ENCODE peak calls at places on chromosomes 12 and 14, in five cellular contexts. T is SK-N-SH, F is HepG2, E is K562, J is GM12878. Q is an unnamed sample.

GRCh38 chr14:93065272-93065730 is 50.4 kb downstream of the ITPK1 start:
- DNase-seq in T (no peak), F (no peak), E (no peak), J (no peak), Q (no peak)

GRCh38 chr14:80615831-80616230 is 325.7 kb downstream of the CEP128 start:
- DNase-seq in T (no peak), F (no peak), E (no peak), J (peak; percentile 3), Q (no peak)

GRCh38 chr14:90842726-90843125 is 26.5 kb upstream of the TTC7B start:
- DNase-seq in T (no peak), F (no peak), E (no peak), J (no peak), Q (peak; percentile 38)

GRCh38 chr14:20606190-20606901 is 15.2 kb upstream of the RNASE12 start:
- DNase-seq in T (peak; percentile 34), F (peak; percentile 79), E (no peak), J (no peak), Q (no peak)

GRCh38 chr12:122356192-122356635 is 66.3 kb downstream of the CLIP1 start:
- DNase-seq in T (peak; percentile 77), F (peak; percentile 54), E (peak; percentile 51), J (peak; percentile 19), Q (peak; percentile 22)

GRCh38 chr12:129372876-129373275 is 519.6 kb downstream of the GLT1D1 start:
- DNase-seq in T (no peak), F (no peak), E (no peak), J (no peak), Q (no peak)

GRCh38 chr12:88639361-88639760 is 59.1 kb upstream of the KITLG start:
- DNase-seq in T (no peak), F (no peak), E (no peak), J (no peak), Q (no peak)

GRCh38 chr12:12835378-12836145 is 22.4 kb downstream of the DDX47 start:
- DNase-seq in T (no peak), F (no peak), E (no peak), J (no peak), Q (no peak)

GRCh38 chr14:32468955-32469354 is 139.9 kb downstream of the AKAP6 start:
- DNase-seq in T (no peak), F (peak; percentile 28), E (no peak), J (no peak), Q (no peak)

GRCh38 chr14:65704850-65705249 is 292.3 kb downstream of the FUT8 start:
- DNase-seq in T (no peak), F (no peak), E (no peak), J (no peak), Q (no peak)

GRCh38 chr12:121466800-121467637 is 67.1 kb downstream of the RNF34 start:
- DNase-seq in T (peak; percentile 99), F (peak; percentile 72), E (peak; percentile 98), J (peak; percentile 43), Q (peak; percentile 82)

GRCh38 chr14:33781267-33781666 is 169.6 kb downstream of the EGLN3 start:
- DNase-seq in T (no peak), F (no peak), E (no peak), J (no peak), Q (no peak)

GRCh38 chr12:24561411-24561871 is 387.5 kb downstream of the BCAT1 start:
- DNase-seq in T (no peak), F (no peak), E (no peak), J (no peak), Q (no peak)

GRCh38 chr14:80055912-80056801 is 155.1 kb downstream of the DIO2 start:
- DNase-seq in T (peak; percentile 23), F (peak; percentile 16), E (peak; percentile 5), J (no peak), Q (peak; percentile 1)

GRCh38 chr12:116091579-116091978 is 185.9 kb downstream of the MED13L start:
- DNase-seq in T (no peak), F (no peak), E (no peak), J (no peak), Q (no peak)

GRCh38 chr12:988616-989015 is 2.4 kb upstream of the ERC1 start:
- DNase-seq in T (no peak), F (no peak), E (no peak), J (no peak), Q (no peak)

GRCh38 chr14:102777711-102778615 is 714 bp downstream of the TRAF3 start:
- DNase-seq in T (peak; percentile 72), F (no peak), E (peak; percentile 73), J (no peak), Q (no peak)

GRCh38 chr14:41868396-41868795 is 261.7 kb downstream of the LRFN5 start:
- DNase-seq in T (no peak), F (no peak), E (no peak), J (no peak), Q (no peak)

GRCh38 chr14:22099942-22100763 is 426.5 kb upstream of the OR4E1 start:
- DNase-seq in T (peak; percentile 10), F (peak; percentile 90), E (no peak), J (no peak), Q (peak; percentile 65)

GRCh38 chr14:69346710-69347109 is 51.4 kb downstream of the ERH start:
- DNase-seq in T (peak; percentile 56), F (no peak), E (peak; percentile 62), J (no peak), Q (no peak)

GRCh38 chr14:105275267-105275946 is 25.4 kb downstream of the BRF1 start:
- DNase-seq in T (no peak), F (no peak), E (no peak), J (no peak), Q (no peak)

GRCh38 chr14:74571901-74572828 is 39.9 kb downstream of the LTBP2 start:
- DNase-seq in T (no peak), F (peak; percentile 38), E (no peak), J (no peak), Q (no peak)

GRCh38 chr12:108792361-108793292 is 61.3 kb upstream of the CORO1C start:
- DNase-seq in T (no peak), F (no peak), E (no peak), J (no peak), Q (no peak)

GRCh38 chr12:69779928-69780327 is 41.3 kb downstream of the RAB3IP start:
- DNase-seq in T (peak; percentile 28), F (no peak), E (peak; percentile 35), J (no peak), Q (no peak)

GRCh38 chr14:76314521-76314951 is 61.4 kb upstream of the ESRRB start:
- DNase-seq in T (no peak), F (no peak), E (no peak), J (no peak), Q (no peak)

GRCh38 chr14:75216427-75217006 is 40.1 kb upstream of the TMED10 start:
- DNase-seq in T (no peak), F (no peak), E (no peak), J (no peak), Q (no peak)

GRCh38 chr12:129193263-129193871 is 340.1 kb downstream of the GLT1D1 start:
- DNase-seq in T (peak; percentile 21), F (no peak), E (peak; percentile 72), J (no peak), Q (no peak)

GRCh38 chr12:1912580-1913376 is 5.7 kb downstream of the CACNA2D4 start:
- DNase-seq in T (peak; percentile 21), F (no peak), E (no peak), J (no peak), Q (no peak)

GRCh38 chr14:39097159-39097558 is 5.9 kb downstream of the SEC23A start:
- DNase-seq in T (no peak), F (peak; percentile 90), E (no peak), J (no peak), Q (no peak)

GRCh38 chr12:95611676-95612309 is 60.5 kb upstream of the USP44 start:
- DNase-seq in T (no peak), F (peak; percentile 62), E (no peak), J (no peak), Q (no peak)

GRCh38 chr12:4268549-4269181 is 4.9 kb upstream of the CCND2 start:
- DNase-seq in T (no peak), F (no peak), E (no peak), J (no peak), Q (no peak)
- TF ChIP-seq REST in T (no peak), F (no peak), E (no peak), J (no peak), Q (no peak)

GRCh38 chr14:94344389-94344788 is 21.3 kb upstream of the SERPINA6 start:
- DNase-seq in T (no peak), F (no peak), E (no peak), J (no peak), Q (no peak)

GRCh38 chr14:94343238-94343637 is 20.1 kb upstream of the SERPINA6 start:
- DNase-seq in T (no peak), F (no peak), E (no peak), J (no peak), Q (no peak)

GRCh38 chr14:94340533-94340932 is 17.4 kb upstream of the SERPINA6 start:
- DNase-seq in T (no peak), F (peak; percentile 97), E (no peak), J (no peak), Q (no peak)

GRCh38 chr14:94341654-94342333 is 18.7 kb upstream of the SERPINA6 start:
- DNase-seq in T (no peak), F (no peak), E (no peak), J (no peak), Q (peak; percentile 48)

DNA sequence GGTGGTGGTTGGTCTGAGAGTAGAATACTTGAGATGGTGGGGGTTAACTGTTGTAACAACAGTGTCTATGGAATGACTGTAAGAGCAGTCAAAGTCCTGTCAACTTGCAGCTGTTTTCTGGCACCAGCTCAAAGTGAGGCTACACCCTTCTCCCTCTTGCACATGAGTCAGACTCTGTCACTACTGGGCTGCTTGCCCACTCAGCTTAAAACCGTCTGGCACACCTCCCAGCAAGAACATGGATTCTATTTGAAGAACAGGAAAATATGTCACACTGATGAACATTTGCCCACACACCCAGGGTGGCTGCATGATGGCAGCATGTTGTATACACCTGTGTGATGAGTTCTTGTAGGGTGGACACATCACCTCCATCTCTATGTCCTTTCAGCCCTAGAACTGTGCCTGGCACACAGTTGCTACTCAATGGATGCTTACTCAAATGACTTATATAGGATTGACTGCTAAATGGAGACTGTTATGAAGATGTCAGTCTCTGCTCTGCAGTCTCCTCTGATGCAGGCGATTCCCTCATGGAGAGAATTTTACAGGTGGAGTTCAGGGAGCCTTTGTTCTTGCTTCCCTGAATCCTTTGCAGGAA is 19.3 kb upstream of the SERPINA6 start:
- DNase-seq in T (peak; percentile 19), F (peak; percentile 82), E (no peak), J (no peak), Q (peak; percentile 38)
- TF ChIP-seq GABPA in T (peak; percentile 13), F (no peak), E (no peak), J (no peak), Q (no peak)

GRCh38 chr12:71268598-71268997 is 110.8 kb upstream of the TSPAN8 start:
- DNase-seq in T (no peak), F (no peak), E (no peak), J (no peak), Q (no peak)

GRCh38 chr12:71270057-71270456 is 112.3 kb upstream of the TSPAN8 start:
- DNase-seq in T (no peak), F (no peak), E (no peak), J (no peak), Q (no peak)

GRCh38 chr12:71269199-71269598 is 111.4 kb upstream of the TSPAN8 start:
- DNase-seq in T (no peak), F (no peak), E (no peak), J (no peak), Q (no peak)
- H3K4me3 ChIP-seq in T (no peak overlapping the region), F (no peak overlapping the region), E (no peak overlapping the region), J (no peak overlapping the region), Q (no peak overlapping the region)

DNA sequence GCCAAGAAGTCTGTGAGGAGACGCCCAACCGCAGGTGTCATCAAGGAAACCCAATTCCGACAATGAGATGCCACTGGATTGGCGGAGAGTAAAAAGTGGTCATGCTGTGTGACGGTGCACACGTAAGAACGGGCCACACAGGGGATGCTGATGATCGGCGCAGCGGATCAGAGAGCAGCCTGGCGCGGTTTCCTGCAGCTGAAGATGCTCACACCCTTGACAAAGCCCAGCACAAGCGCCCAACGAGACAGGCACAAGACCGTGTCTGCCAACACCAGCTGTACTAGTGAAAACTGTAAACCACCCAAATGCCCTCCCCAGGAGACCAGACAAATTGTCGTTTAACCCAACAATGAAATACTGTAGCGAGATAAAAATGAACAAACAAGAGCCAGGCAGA is 55.7 kb downstream of the CCDC85C start:
- DNase-seq in T (no peak), F (no peak), E (no peak), J (no peak), Q (no peak)
- TF ChIP-seq REST in T (no peak), F (no peak), E (no peak), J (no peak), Q (no peak)